ENCODE peak calls at places on chromosomes 2 and 18, in four cellular contexts. One of them, this sample, is unnamed.

GRCh38 chr2:218031771-218032257 is 29.0 kb upstream of the TNS1 start:
- DNase-seq in K562: no peak
- DNase-seq in HepG2: no peak
- DNase-seq in HCT116: no peak
- DNase-seq in this sample: no peak

GRCh38 chr2:98568161-98568956 is 40.0 kb downstream of the COA5 start:
- DNase-seq in K562: no peak
- DNase-seq in HepG2: no peak
- DNase-seq in HCT116: no peak
- DNase-seq in this sample: no peak

GRCh38 chr2:64325852-64326577 is 127.9 kb upstream of the LGALSL start:
- DNase-seq in K562: no peak
- DNase-seq in HepG2: no peak
- DNase-seq in HCT116: no peak
- DNase-seq in this sample: no peak

GRCh38 chr2:172097557-172098131 is 5.1 kb downstream of the DLX2 start:
- DNase-seq in K562: peak; percentile 76
- DNase-seq in HepG2: no peak
- DNase-seq in HCT116: no peak
- DNase-seq in this sample: no peak

GRCh38 chr18:7523772-7524171 is 43.3 kb upstream of the PTPRM start:
- DNase-seq in K562: no peak
- DNase-seq in HepG2: no peak
- DNase-seq in HCT116: no peak
- DNase-seq in this sample: no peak

GRCh38 chr2:102843759-102844443 is 82.1 kb downstream of the TMEM182 start:
- DNase-seq in K562: no peak
- DNase-seq in HepG2: no peak
- DNase-seq in HCT116: no peak
- DNase-seq in this sample: no peak

GRCh38 chr2:106575955-106576354 is 88.8 kb downstream of the CD8B2 start:
- DNase-seq in K562: no peak
- DNase-seq in HepG2: no peak
- DNase-seq in HCT116: no peak
- DNase-seq in this sample: no peak

GRCh38 chr2:160469615-160470204 is 23.9 kb downstream of the RBMS1 start:
- DNase-seq in K562: no peak
- DNase-seq in HepG2: no peak
- DNase-seq in HCT116: no peak
- DNase-seq in this sample: no peak

GRCh38 chr2:157923598-157923997 is 47.5 kb upstream of the ACVR1 start:
- DNase-seq in K562: no peak
- DNase-seq in HepG2: no peak
- DNase-seq in HCT116: no peak
- DNase-seq in this sample: no peak

GRCh38 chr18:37261246-37261927 is 304.2 kb downstream of the CELF4 start:
- DNase-seq in K562: no peak
- DNase-seq in HepG2: no peak
- DNase-seq in HCT116: no peak
- DNase-seq in this sample: no peak

GRCh38 chr2:47269316-47270232 is 114.5 kb upstream of the STPG4 start:
- DNase-seq in K562: no peak
- DNase-seq in HepG2: peak; percentile 66
- DNase-seq in HCT116: peak; percentile 64
- DNase-seq in this sample: peak; percentile 98

GRCh38 chr18:48999569-48999968 is 48.8 kb upstream of the SMAD7 start:
- DNase-seq in K562: no peak
- DNase-seq in HepG2: no peak
- DNase-seq in HCT116: no peak
- DNase-seq in this sample: no peak

GRCh38 chr2:2586961-2587360 is 255.9 kb upstream of the MYT1L start:
- DNase-seq in K562: no peak
- DNase-seq in HepG2: no peak
- DNase-seq in HCT116: no peak
- DNase-seq in this sample: no peak

GRCh38 chr2:113203901-113204519 is 30.2 kb downstream of the PSD4 start:
- DNase-seq in K562: peak; percentile 80
- DNase-seq in HepG2: peak; percentile 80
- DNase-seq in HCT116: peak; percentile 72
- DNase-seq in this sample: peak; percentile 67

GRCh38 chr18:58102020-58102419 is 58.0 kb downstream of the NEDD4L start:
- DNase-seq in K562: no peak
- DNase-seq in HepG2: no peak
- DNase-seq in HCT116: no peak
- DNase-seq in this sample: no peak

GRCh38 chr2:168935810-168936581 is 34.9 kb downstream of the G6PC2 start:
- DNase-seq in K562: peak; percentile 88
- DNase-seq in HepG2: no peak
- DNase-seq in HCT116: no peak
- DNase-seq in this sample: no peak

GRCh38 chr2:21301871-21302433 is 178.2 kb downstream of the TDRD15 start:
- DNase-seq in K562: no peak
- DNase-seq in HepG2: no peak
- DNase-seq in HCT116: no peak
- DNase-seq in this sample: no peak

GRCh38 chr2:160392201-160392600 is 101.4 kb downstream of the RBMS1 start:
- DNase-seq in K562: no peak
- DNase-seq in HepG2: no peak
- DNase-seq in HCT116: no peak
- DNase-seq in this sample: no peak

GRCh38 chr2:240930631-240931318 is 24.6 kb downstream of the CROCC2 start:
- DNase-seq in K562: no peak
- DNase-seq in HepG2: no peak
- DNase-seq in HCT116: no peak
- DNase-seq in this sample: no peak

GRCh38 chr2:69797836-69798465 is 31.5 kb upstream of the GMCL1 start:
- DNase-seq in K562: no peak
- DNase-seq in HepG2: no peak
- DNase-seq in HCT116: no peak
- DNase-seq in this sample: no peak

GRCh38 chr2:21118302-21118920 is 5.4 kb upstream of the TDRD15 start:
- DNase-seq in K562: peak; percentile 8
- DNase-seq in HepG2: peak; percentile 81
- DNase-seq in HCT116: peak; percentile 26
- DNase-seq in this sample: peak; percentile 7

GRCh38 chr2:30235008-30235655 is 3.8 kb downstream of the LBH start:
- DNase-seq in K562: no peak
- DNase-seq in HepG2: no peak
- DNase-seq in HCT116: no peak
- DNase-seq in this sample: no peak

GRCh38 chr2:218895758-218896500 is 15.3 kb downstream of the WNT10A start:
- DNase-seq in K562: no peak
- DNase-seq in HepG2: no peak
- DNase-seq in HCT116: no peak
- DNase-seq in this sample: no peak

GRCh38 chr2:55408946-55409868 is 10.4 kb downstream of the CCDC88A start:
- DNase-seq in K562: no peak
- DNase-seq in HepG2: no peak
- DNase-seq in HCT116: no peak
- DNase-seq in this sample: no peak

GRCh38 chr2:121272596-121272995 is 12.4 kb downstream of the TFCP2L1 start:
- DNase-seq in K562: no peak
- DNase-seq in HepG2: no peak
- DNase-seq in HCT116: no peak
- DNase-seq in this sample: no peak

GRCh38 chr2:233482616-233483015 is 84.0 kb downstream of the USP40 start:
- DNase-seq in K562: no peak
- DNase-seq in HepG2: no peak
- DNase-seq in HCT116: no peak
- DNase-seq in this sample: no peak

GRCh38 chr2:9631976-9632700 is 1.3 kb upstream of the YWHAQ start:
- DNase-seq in K562: no peak
- DNase-seq in HepG2: no peak
- DNase-seq in HCT116: no peak
- DNase-seq in this sample: no peak

GRCh38 chr2:14219306-14219705 is 413.2 kb upstream of the LRATD1 start:
- DNase-seq in K562: no peak
- DNase-seq in HepG2: no peak
- DNase-seq in HCT116: no peak
- DNase-seq in this sample: no peak

GRCh38 chr2:103123516-103123915 is 361.7 kb downstream of the TMEM182 start:
- DNase-seq in K562: no peak
- DNase-seq in HepG2: no peak
- DNase-seq in HCT116: no peak
- DNase-seq in this sample: no peak

GRCh38 chr2:189709761-189710160 is 35.3 kb downstream of the ANKAR start:
- DNase-seq in K562: no peak
- DNase-seq in HepG2: no peak
- DNase-seq in HCT116: no peak
- DNase-seq in this sample: no peak

GRCh38 chr18:24228661-24229053 is 89.8 kb downstream of the CABYR start:
- DNase-seq in K562: no peak
- DNase-seq in HepG2: no peak
- DNase-seq in HCT116: no peak
- DNase-seq in this sample: no peak

GRCh38 chr2:196338440-196338839 is 167.1 kb upstream of the STK17B start:
- DNase-seq in K562: no peak
- DNase-seq in HepG2: no peak
- DNase-seq in HCT116: no peak
- DNase-seq in this sample: no peak

GRCh38 chr2:160388464-160389263 is 104.9 kb downstream of the RBMS1 start:
- DNase-seq in K562: no peak
- DNase-seq in HepG2: no peak
- DNase-seq in HCT116: no peak
- DNase-seq in this sample: no peak

GRCh38 chr18:596288-596881 is 403 bp upstream of the CLUL1 start:
- DNase-seq in K562: peak; percentile 88
- DNase-seq in HepG2: peak; percentile 43
- DNase-seq in HCT116: peak; percentile 47
- DNase-seq in this sample: no peak

GRCh38 chr18:79680100-79680879 is 687 bp downstream of the CTDP1 start:
- DNase-seq in K562: peak; percentile 38
- DNase-seq in HepG2: peak; percentile 41
- DNase-seq in HCT116: no peak
- DNase-seq in this sample: no peak

GRCh38 chr2:14350856-14351255 is 281.7 kb upstream of the LRATD1 start:
- DNase-seq in K562: no peak
- DNase-seq in HepG2: no peak
- DNase-seq in HCT116: no peak
- DNase-seq in this sample: no peak

GRCh38 chr2:109144271-109144670 is 15.3 kb downstream of the SH3RF3 start:
- DNase-seq in K562: no peak
- DNase-seq in HepG2: no peak
- DNase-seq in HCT116: no peak
- DNase-seq in this sample: no peak
- TF ChIP-seq TCF7L2 in K562: no peak
- TF ChIP-seq TCF7L2 in HepG2: no peak
- TF ChIP-seq TCF7L2 in HCT116: no peak
- TF ChIP-seq TCF7L2 in this sample: no peak

DNA sequence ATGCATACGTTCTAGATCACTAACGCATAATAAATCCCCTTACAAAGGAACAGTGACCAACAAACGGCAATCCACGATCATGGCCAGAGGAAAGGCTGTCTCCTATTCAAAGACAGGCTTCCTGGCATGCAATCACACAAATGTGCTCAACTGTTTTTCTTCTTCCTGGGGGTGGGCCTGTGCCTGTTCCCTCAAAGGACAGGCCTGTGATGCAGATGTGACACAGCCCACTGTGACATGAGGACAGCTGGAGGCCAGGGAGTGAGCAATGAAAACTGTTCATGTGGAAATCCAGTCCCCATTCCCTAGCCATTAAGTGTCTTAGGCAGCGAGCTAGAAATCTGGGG is 143.8 kb upstream of the LMAN1 start:
- DNase-seq in K562: no peak
- DNase-seq in HepG2: no peak
- DNase-seq in HCT116: no peak
- DNase-seq in this sample: no peak
- H3K27ac ChIP-seq in K562: no peak overlapping the region
- H3K27ac ChIP-seq in HepG2: no peak overlapping the region
- H3K27ac ChIP-seq in HCT116: no peak overlapping the region
- H3K27ac ChIP-seq in this sample: no peak overlapping the region

GRCh38 chr18:35172009-35172408 is 68.8 kb upstream of the ZNF397 start:
- DNase-seq in K562: no peak
- DNase-seq in HepG2: peak; percentile 36
- DNase-seq in HCT116: no peak
- DNase-seq in this sample: no peak

GRCh38 chr18:35174093-35174731 is 66.6 kb upstream of the ZNF397 start:
- DNase-seq in K562: peak; percentile 63
- DNase-seq in HepG2: no peak
- DNase-seq in HCT116: no peak
- DNase-seq in this sample: no peak

GRCh38 chr18:35172451-35173035 is 68.3 kb upstream of the ZNF397 start:
- DNase-seq in K562: no peak
- DNase-seq in HepG2: no peak
- DNase-seq in HCT116: no peak
- DNase-seq in this sample: no peak

GRCh38 chr18:35176925-35177324 is 63.9 kb upstream of the ZNF397 start:
- DNase-seq in K562: no peak
- DNase-seq in HepG2: no peak
- DNase-seq in HCT116: no peak
- DNase-seq in this sample: no peak

GRCh38 chr18:35171315-35171987 is 69.4 kb upstream of the ZNF397 start:
- DNase-seq in K562: no peak
- DNase-seq in HepG2: peak; percentile 86
- DNase-seq in HCT116: no peak
- DNase-seq in this sample: no peak
- TF ChIP-seq REST in K562: no peak
- TF ChIP-seq REST in HepG2: no peak
- TF ChIP-seq REST in HCT116: no peak
- TF ChIP-seq REST in this sample: no peak

DNA sequence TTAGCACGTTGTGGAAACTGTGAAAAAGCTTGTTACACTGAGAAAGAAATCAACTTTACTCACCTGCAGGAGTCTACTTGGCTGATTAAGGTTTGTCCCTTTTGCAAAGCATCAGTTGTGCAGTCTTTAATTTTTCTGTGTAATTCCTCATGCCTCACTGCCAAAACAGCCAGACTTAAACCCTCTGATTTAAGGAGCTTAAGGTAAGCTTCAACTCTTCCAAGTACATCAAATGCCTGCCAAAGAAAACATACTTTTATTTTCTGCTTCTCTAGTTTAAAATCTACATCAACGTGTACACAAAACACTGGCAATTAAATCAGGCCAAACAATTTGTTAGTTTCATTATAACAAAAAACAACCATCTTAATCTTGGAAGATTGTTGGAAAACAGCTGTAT is 98.0 kb upstream of the TTN start:
- DNase-seq in K562: no peak
- DNase-seq in HepG2: no peak
- DNase-seq in HCT116: no peak
- DNase-seq in this sample: no peak
- TF ChIP-seq TCF7L2 in K562: no peak
- TF ChIP-seq TCF7L2 in HepG2: no peak
- TF ChIP-seq TCF7L2 in HCT116: no peak
- TF ChIP-seq TCF7L2 in this sample: no peak

DNA sequence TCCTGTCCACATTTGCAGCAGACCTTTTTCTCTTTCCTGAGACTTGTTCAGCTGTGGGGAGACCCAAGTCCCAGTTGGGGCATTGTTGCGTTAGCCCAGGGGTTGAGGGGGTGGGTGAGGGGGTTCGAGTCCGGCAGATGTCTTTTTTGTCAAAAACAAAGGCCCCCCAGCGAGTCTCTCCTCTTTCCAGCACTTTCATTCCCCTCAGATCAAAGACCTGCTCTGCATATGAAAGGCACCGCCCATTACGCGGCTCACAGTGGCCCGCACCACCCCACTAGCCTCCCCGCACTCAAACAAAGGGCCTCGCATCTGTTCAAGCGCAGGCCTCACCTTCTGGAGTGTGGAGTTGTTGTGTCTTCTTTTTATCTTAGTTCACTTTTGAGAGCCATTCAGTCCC is 25.2 kb downstream of the TRABD2A start:
- DNase-seq in K562: no peak
- DNase-seq in HepG2: no peak
- DNase-seq in HCT116: no peak
- DNase-seq in this sample: no peak
- H3K27ac ChIP-seq in K562: no peak overlapping the region
- H3K27ac ChIP-seq in HepG2: no peak overlapping the region
- H3K27ac ChIP-seq in HCT116: no peak overlapping the region
- H3K27ac ChIP-seq in this sample: no peak overlapping the region